ENCODE peak calls at places on chromosome 20, in four cellular contexts. L, T, I and F are unnamed samples.

GRCh38 chr20:34629342-34629741 is 47.5 kb downstream of the PIGU start:
- DNase-seq in L (no peak), T (no peak), I (no peak), F (no peak)

GRCh38 chr20:2364014-2364413 is 16.7 kb upstream of the TGM6 start:
- DNase-seq in L (no peak), T (no peak), I (no peak), F (no peak)

GRCh38 chr20:63060057-63060991 is 53.6 kb upstream of the BHLHE23 start:
- DNase-seq in L (peak; percentile 16), T (peak; percentile 86), I (no peak), F (peak; percentile 11)

GRCh38 chr20:15220009-15220656 is 882.7 kb upstream of the FLRT3 start:
- DNase-seq in L (no peak), T (no peak), I (no peak), F (no peak)

GRCh38 chr20:63023836-63024571 is 17.2 kb upstream of the BHLHE23 start:
- DNase-seq in L (no peak), T (no peak), I (no peak), F (peak; percentile 3)

GRCh38 chr20:47350691-47351545 is 5.6 kb downstream of the ZMYND8 start:
- DNase-seq in L (no peak), T (no peak), I (no peak), F (no peak)

GRCh38 chr20:6827472-6827871 is 60.0 kb downstream of the BMP2 start:
- DNase-seq in L (no peak), T (no peak), I (no peak), F (no peak)

GRCh38 chr20:58893355-58894151 is 41.0 kb downstream of the GNAS start:
- DNase-seq in L (peak; percentile 52), T (no peak), I (no peak), F (no peak)

GRCh38 chr20:25005661-25006060 is 13.1 kb upstream of the APMAP start:
- DNase-seq in L (no peak), T (no peak), I (no peak), F (no peak)

GRCh38 chr20:4445780-4446179 is 275.9 kb upstream of the PRND start:
- DNase-seq in L (no peak), T (no peak), I (no peak), F (no peak)

GRCh38 chr20:1469925-1470571 is 3.4 kb upstream of the NSFL1C start:
- DNase-seq in L (peak; percentile 86), T (peak; percentile 63), I (peak; percentile 39), F (peak; percentile 83)

GRCh38 chr20:38791291-38791690 is 14.2 kb upstream of the PPP1R16B start:
- DNase-seq in L (no peak), T (no peak), I (no peak), F (no peak)

GRCh38 chr20:8018928-8019177 is 708 bp downstream of the TMX4 start:
- DNase-seq in L (no peak), T (no peak), I (peak; percentile 45), F (no peak)

GRCh38 chr20:14470231-14470894 is 133.0 kb upstream of the FLRT3 start:
- DNase-seq in L (no peak), T (no peak), I (no peak), F (no peak)

GRCh38 chr20:64119681-64120341 is 12.4 kb upstream of the NPBWR2 start:
- DNase-seq in L (no peak), T (peak; percentile 24), I (no peak), F (no peak)

GRCh38 chr20:38173237-38174156 is 8.4 kb upstream of the TGM2 start:
- DNase-seq in L (peak; percentile 31), T (no peak), I (no peak), F (no peak)

GRCh38 chr20:32888636-32889035 is 29.9 kb downstream of the EFCAB8 start:
- DNase-seq in L (no peak), T (no peak), I (no peak), F (no peak)
- TF ChIP-seq USF1 in L (no peak), T (no peak), I (no peak), F (no peak)

GRCh38 chr20:19851863-19852262 is 93.8 kb downstream of the RIN2 start:
- DNase-seq in L (no peak), T (no peak), I (no peak), F (no peak)
- TF ChIP-seq USF1 in L (no peak), T (no peak), I (no peak), F (no peak)

GRCh38 chr20:49915118-49915379 is 280 bp downstream of the SPATA2 start:
- DNase-seq in L (no peak), T (no peak), I (no peak), F (no peak)

GRCh38 chr20:49916146-49917002 is 1.0 kb upstream of the SPATA2 start:
- DNase-seq in L (peak; percentile 85), T (no peak), I (no peak), F (no peak)

GRCh38 chr20:49913399-49914047 is 1.8 kb downstream of the SPATA2 start:
- DNase-seq in L (no peak), T (no peak), I (no peak), F (no peak)

GRCh38 chr20:49915380-49916145 is at the start of gene SPATA2:
- DNase-seq in L (peak; percentile 98), T (peak; percentile 98), I (peak; percentile 79), F (peak; percentile 93)

DNA sequence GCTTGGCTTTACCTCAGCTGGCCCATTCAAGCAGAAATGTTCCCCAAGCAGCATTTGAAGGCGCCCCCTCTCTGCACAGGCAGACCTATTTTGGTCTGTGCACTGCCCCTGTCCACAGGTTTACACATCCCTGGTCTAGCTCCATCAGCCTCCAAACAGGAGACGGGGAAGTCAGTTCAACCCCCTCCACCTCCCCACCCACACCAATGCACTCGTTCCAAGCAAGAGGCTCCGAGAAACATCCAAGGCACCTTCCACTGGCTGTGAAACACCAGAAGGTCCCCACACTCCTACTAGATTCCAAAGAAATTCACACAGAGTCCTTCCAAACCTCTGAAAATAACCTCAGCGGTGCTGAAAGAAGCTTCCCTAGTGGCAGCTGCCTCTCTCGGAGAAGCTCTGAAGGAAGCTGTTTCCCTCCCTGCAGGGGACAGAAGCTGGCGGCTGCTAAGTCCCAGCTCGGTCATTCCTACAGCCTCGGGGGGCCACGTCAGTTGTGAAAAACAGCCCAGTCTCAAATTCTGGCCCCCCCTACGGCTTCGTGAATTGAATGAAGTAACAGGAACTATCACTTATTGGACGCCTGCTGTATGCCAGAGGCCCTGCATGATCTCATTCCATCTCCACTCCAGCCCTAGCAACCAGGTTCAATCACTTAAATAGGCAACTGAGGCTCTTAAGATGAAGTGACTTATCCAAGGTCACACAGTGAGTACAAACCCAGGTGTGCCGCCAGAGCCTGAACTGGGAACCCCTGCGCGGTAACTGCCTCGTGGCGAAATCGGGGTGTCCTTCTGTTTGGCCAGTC is 815 bp downstream of the SPATA2 start:
- DNase-seq in L (peak; percentile 39), T (no peak), I (no peak), F (no peak)
- TF ChIP-seq USF1 in L (no peak), T (no peak), I (no peak), F (no peak)

DNA sequence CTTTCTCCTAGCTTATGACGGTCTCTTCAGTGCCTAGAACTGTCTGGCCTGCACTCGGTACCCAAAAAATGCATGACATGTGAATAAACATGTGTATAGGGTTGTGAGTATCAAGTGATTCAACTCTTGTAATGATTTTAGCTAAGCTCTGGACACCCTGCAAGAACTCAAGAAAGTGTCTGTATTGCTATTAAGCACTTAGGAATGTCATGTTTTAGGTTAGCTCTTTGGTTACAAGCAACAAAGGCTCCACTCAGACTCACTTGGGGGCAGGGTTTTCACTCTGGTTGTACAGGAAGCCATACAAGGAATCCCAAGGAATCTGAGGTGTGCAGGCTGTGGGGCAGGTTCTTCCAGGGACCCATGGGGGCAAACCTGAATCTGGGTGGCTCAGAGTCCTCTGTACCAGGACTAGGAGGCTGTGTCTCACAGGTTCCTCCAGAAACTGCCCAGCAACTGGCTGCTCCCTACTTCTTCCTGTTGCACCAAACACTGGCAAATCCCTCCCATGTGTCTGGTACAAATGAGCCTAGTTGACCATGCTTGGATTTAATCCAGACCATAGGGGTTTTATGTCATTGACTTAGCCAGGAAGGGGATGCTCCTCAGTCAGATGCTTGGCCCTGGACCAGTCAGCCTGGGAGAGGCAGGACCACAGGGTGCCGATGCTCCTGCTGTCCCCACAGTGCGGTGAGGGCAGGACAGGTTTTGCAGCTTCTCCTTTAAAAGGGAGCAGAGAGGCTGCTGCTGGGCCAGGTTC is 77.9 kb upstream of the CDH4 start:
- DNase-seq in L (no peak), T (no peak), I (no peak), F (no peak)
- TF ChIP-seq USF1 in L (no peak), T (no peak), I (no peak), F (no peak)

GRCh38 chr20:23939641-23940040 is 48.9 kb downstream of the GGTLC1 start:
- DNase-seq in L (no peak), T (no peak), I (no peak), F (no peak)

GRCh38 chr20:23938118-23938438 is 50.5 kb downstream of the GGTLC1 start:
- DNase-seq in L (no peak), T (no peak), I (no peak), F (no peak)

GRCh38 chr20:23932256-23932655 is 52.7 kb upstream of the CST5 start:
- DNase-seq in L (no peak), T (no peak), I (no peak), F (no peak)

GRCh38 chr20:23939063-23939462 is 49.5 kb downstream of the GGTLC1 start:
- DNase-seq in L (no peak), T (no peak), I (no peak), F (no peak)

GRCh38 chr20:23937303-23938117 is 51.1 kb downstream of the GGTLC1 start:
- DNase-seq in L (peak; percentile 30), T (peak; percentile 55), I (peak; percentile 3), F (peak; percentile 75)
- TF ChIP-seq USF1 in L (no peak), T (no peak), I (no peak), F (no peak)